ENCODE peak calls at places on chromosome 20, in four cellular contexts. T is HCT116, A is H1, J is fibroblast of the aortic adventitia. E is an unnamed sample.

GRCh38 chr20:26208296-26209091 is 511.8 kb upstream of the ZNF337 start:
- DNase-seq in J (no peak), A (peak), T (no peak), E (peak)

GRCh38 chr20:37542281-37542680 is 14.6 kb upstream of the BLCAP start:
- DNase-seq in A (no peak), T (no peak), J (no peak), E (no peak)

GRCh38 chr20:4511776-4512175 is 209.9 kb upstream of the PRND start:
- DNase-seq in J (no peak), T (no peak), A (no peak), E (no peak)

GRCh38 chr20:8305449-8305978 is 173.4 kb downstream of the PLCB1 start:
- DNase-seq in A (peak), J (peak), T (peak), E (peak)

GRCh38 chr20:50534567-50534966 is 24.4 kb downstream of the PTPN1 start:
- DNase-seq in A (no peak), J (peak), T (no peak), E (peak)

GRCh38 chr20:62475027-62475818 is 572 bp downstream of the GATA5 start:
- DNase-seq in A (peak), T (no peak), J (no peak), E (no peak)

GRCh38 chr20:46699651-46700359 is 9.6 kb upstream of the SLC2A10 start:
- DNase-seq in A (no peak), T (no peak), J (peak), E (peak)

GRCh38 chr20:43843096-43843964 is 71.3 kb upstream of the TOX2 start:
- DNase-seq in J (peak), T (no peak), A (peak), E (peak)

GRCh38 chr20:40493071-40493470 is 196.0 kb downstream of the MAFB start:
- DNase-seq in J (peak), A (no peak), T (no peak), E (peak)

GRCh38 chr20:10521068-10521834 is 86.1 kb downstream of the SLX4IP start:
- DNase-seq in T (no peak), A (no peak), J (peak), E (peak)

GRCh38 chr20:22915512-22915911 is 119.6 kb upstream of the SSTR4 start:
- DNase-seq in J (no peak), A (no peak), T (no peak), E (no peak)

GRCh38 chr20:23061713-23062561 is 12.5 kb upstream of the THBD start:
- DNase-seq in J (peak), T (no peak), A (peak), E (peak)

GRCh38 chr20:63831696-63832686 is 927 bp upstream of the ZBTB46 start:
- DNase-seq in T (peak), A (peak), J (no peak), E (peak)

GRCh38 chr20:47360489-47361267 is 4.2 kb upstream of the ZMYND8 start:
- DNase-seq in A (peak), T (peak), J (peak), E (peak)

GRCh38 chr20:44217342-44218092 is 6.9 kb upstream of the OSER1 start:
- DNase-seq in J (peak), T (peak), A (peak), E (peak)

GRCh38 chr20:44692932-44693476 is 22.2 kb upstream of the CCN5 start:
- DNase-seq in T (peak), J (peak), A (no peak), E (peak)